ENCODE peak calls at places on chromosomes 12 and 14, in four cellular contexts. K, V, S and C are unnamed samples. For H3K4me1, the result is how much of the 10 kb centered on the place peaks cover.

GRCh38 chr14:101349108-101349507 is 212.2 kb upstream of the DIO3 start:
- DNase-seq in K (no peak), V (no peak), S (no peak), C (no peak)

GRCh38 chr12:116592731-116593130 is 33.5 kb downstream of the MAP1LC3B2 start:
- DNase-seq in V (no peak), K (no peak), S (no peak), C (no peak)

GRCh38 chr12:51183349-51183748 is 10.4 kb upstream of the TFCP2 start:
- DNase-seq in S (peak), V (no peak), K (no peak), C (no peak)

GRCh38 chr12:56631790-56632700 is 1.9 kb upstream of the BAZ2A start:
- DNase-seq in V (no peak), K (no peak), S (peak), C (peak)

GRCh38 chr12:24109381-24110039 is 160.0 kb upstream of the SOX5 start:
- DNase-seq in V (no peak), K (no peak), S (no peak), C (peak)

GRCh38 chr14:45715946-45716345 is 462.9 kb upstream of the MIS18BP1 start:
- DNase-seq in K (no peak), S (no peak), V (no peak), C (no peak)

GRCh38 chr12:39077226-39077625 is 171.8 kb upstream of the CPNE8 start:
- DNase-seq in S (no peak), V (no peak), K (no peak), C (no peak)

GRCh38 chr14:54335569-54336155 is 61.1 kb upstream of the CDKN3 start:
- DNase-seq in K (no peak), S (no peak), V (no peak), C (no peak)

GRCh38 chr14:51430600-51430999 is 190.6 kb downstream of the TMX1 start:
- DNase-seq in K (peak), S (no peak), V (no peak), C (no peak)

GRCh38 chr12:3533703-3534386 is 42.8 kb downstream of the PRMT8 start:
- DNase-seq in V (no peak), K (no peak), S (no peak), C (no peak)

GRCh38 chr12:59408431-59408830 is 187.4 kb upstream of the SLC16A7 start:
- DNase-seq in S (no peak), K (no peak), V (no peak), C (no peak)

GRCh38 chr12:7369274-7369729 is 65.4 kb downstream of the ACSM4 start:
- DNase-seq in V (peak), K (no peak), S (no peak), C (no peak)

GRCh38 chr12:121741743-121742142 is 29.2 kb downstream of the TMEM120B start:
- DNase-seq in S (no peak), V (no peak), K (no peak), C (no peak)

DNA sequence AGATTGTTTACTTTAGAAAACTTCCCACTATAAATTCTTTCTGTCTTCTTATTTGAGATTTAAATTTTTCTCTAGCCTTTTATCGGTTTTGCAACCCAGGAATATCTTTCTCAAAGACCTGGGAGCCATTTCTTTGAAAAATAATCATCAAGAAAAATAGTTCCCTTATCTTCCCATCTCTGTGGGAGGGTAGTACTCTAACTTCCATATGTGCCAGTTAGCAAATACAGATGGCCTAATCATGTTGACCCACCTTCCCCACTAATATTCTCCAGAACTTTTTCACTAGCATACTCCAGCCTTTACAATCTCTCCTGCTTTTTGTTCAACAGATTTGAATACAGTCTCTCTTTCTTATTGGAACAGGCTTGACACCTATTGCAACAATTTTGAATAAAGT is 27.3 kb upstream of the KLRB1 start:
- DNase-seq in S (no peak), K (no peak), V (no peak), C (no peak)
- H3K4me1 ChIP-seq in S (under half), K (under half), V (under half), C (under half)

DNA sequence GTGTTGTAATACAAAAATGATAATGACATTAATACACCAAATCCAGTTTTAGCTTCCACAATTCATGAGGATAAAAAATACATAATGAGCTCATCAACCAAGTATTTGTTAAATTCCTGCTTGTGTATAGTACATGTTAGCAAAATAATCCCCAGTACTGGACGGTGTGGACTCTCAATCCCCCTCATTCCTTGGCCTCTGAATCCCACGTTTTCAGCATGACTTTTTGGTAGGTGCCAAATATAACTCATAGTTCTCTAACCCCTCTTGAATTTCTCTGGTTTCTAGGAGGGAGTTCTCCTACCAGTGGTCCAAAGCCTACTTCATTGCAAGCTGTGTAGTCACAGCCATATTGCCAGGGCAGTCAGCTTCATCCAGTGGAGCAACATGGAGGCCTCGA is 41.4 kb upstream of the EPS8 start:
- DNase-seq in S (no peak), K (no peak), V (no peak), C (no peak)
- H2AFZ ChIP-seq in S (no peak), K (no peak), V (peak), C (no peak)

GRCh38 chr14:89813485-89814080 is 140.9 kb downstream of the EFCAB11 start:
- DNase-seq in K (peak), V (no peak), S (no peak), C (no peak)
- TF ChIP-seq POLR2AphosphoS5 in K (no peak), V (no peak), S (no peak), C (no peak)

DNA sequence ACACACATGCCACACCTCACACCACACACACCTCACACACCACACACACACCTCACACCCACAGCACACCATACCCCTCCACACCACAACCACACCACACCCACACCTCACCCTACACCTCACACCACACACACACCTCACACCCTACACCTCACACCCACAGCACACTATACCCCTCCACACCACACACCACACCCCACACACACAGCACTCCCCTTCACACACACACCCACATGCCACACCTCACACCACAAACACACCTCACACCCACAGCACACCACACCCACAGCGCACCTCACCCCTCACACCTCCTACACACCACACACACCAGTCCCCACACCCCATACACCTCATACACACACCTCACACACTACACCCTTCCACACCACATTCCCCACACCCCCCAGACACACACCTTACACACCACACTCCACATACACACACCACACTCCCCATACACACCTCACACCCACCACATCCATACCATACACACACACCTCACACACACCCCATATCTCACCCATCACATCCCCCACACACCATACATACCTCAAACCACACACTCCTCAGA is 80.0 kb downstream of the ACTN1 start:
- DNase-seq in S (no peak), K (no peak), V (no peak), C (no peak)
- H3K4me1 ChIP-seq in S (under half), K (under half), V (under half), C (under half)

GRCh38 chr12:65824314-65824563 is at the start of gene HMGA2:
- DNase-seq in K (no peak), V (peak), S (no peak), C (peak)
- H2AFZ ChIP-seq in K (peak), V (no peak), S (no peak), C (peak)